ENCODE peak calls at places on chromosomes 12 and 14, in four cellular contexts. P is mesothelial cell of epicardium, Z is NCI-H187 treated with DMSO at 0.1 percent for 48 hours, S is NB4. U is an unnamed sample.
A peak's percentile ranks its signal among the peaks of the same experiment; 100 is the strongest.

GRCh38 chr14:99602788-99603415 is 1.1 kb downstream of the CCDC85C start:
- DNase-seq in Z (no peak), P (no peak), S (no peak), U (no peak)

GRCh38 chr14:95527392-95528002 is 7.4 kb upstream of the GLRX5 start:
- DNase-seq in P (no peak), Z (no peak), S (peak; percentile 62), U (peak; percentile 85)

GRCh38 chr14:59189281-59189821 is 884 bp downstream of the DAAM1 start:
- DNase-seq in S (peak; percentile 50), Z (no peak), P (no peak), U (peak; percentile 82)

GRCh38 chr12:52581481-52581880 is 7.8 kb upstream of the KRT74 start:
- DNase-seq in S (no peak), P (no peak), Z (no peak), U (no peak)

GRCh38 chr12:66665416-66665815 is 13.5 kb downstream of the GRIP1 start:
- DNase-seq in S (no peak), Z (no peak), P (no peak), U (no peak)

GRCh38 chr12:94165670-94166069 is 17.3 kb downstream of the PLXNC1 start:
- DNase-seq in Z (no peak), S (no peak), P (no peak), U (no peak)

GRCh38 chr12:104177663-104178501 is 37.7 kb upstream of the TXNRD1 start:
- DNase-seq in S (peak; percentile 98), P (no peak), Z (no peak), U (no peak)

GRCh38 chr12:52130695-52131094 is 51.2 kb downstream of the SMIM41 start:
- DNase-seq in Z (peak; percentile 90), P (no peak), S (no peak), U (no peak)

GRCh38 chr12:54598966-54599365 is 10.5 kb upstream of the PPP1R1A start:
- DNase-seq in P (no peak), Z (no peak), S (no peak), U (no peak)

GRCh38 chr14:93316716-93317115 is 16.1 kb downstream of the BTBD7 start:
- DNase-seq in P (no peak), S (no peak), Z (no peak), U (no peak)

GRCh38 chr12:107539196-107539939 is 146.2 kb upstream of the PWP1 start:
- DNase-seq in S (peak; percentile 34), P (no peak), Z (no peak), U (no peak)